ENCODE peak calls at places on chromosomes 12 and 14, in six cellular contexts. T, C, P, Y, S and K are unnamed samples.

GRCh38 chr12:122684297-122684696 is 18.9 kb downstream of the HCAR2 start:
- DNase-seq in T (no peak), C (no peak), P (no peak), Y (no peak), S (no peak), K (no peak)

GRCh38 chr12:63918788-63919300 is 74.3 kb downstream of the SRGAP1 start:
- DNase-seq in T (no peak), C (peak; percentile 90), P (no peak), Y (peak; percentile 96), S (no peak), K (peak; percentile 89)

GRCh38 chr12:66679441-66680069 is 679 bp upstream of the GRIP1 start:
- DNase-seq in T (no peak), C (no peak), P (no peak), Y (no peak), S (no peak), K (no peak)

GRCh38 chr14:99273025-99273723 is 1.2 kb upstream of the BCL11B start:
- DNase-seq in T (peak; percentile 87), C (no peak), P (no peak), Y (peak; percentile 17), S (no peak), K (no peak)

GRCh38 chr12:109650808-109651207 is 62.8 kb upstream of the FAM222A start:
- DNase-seq in T (no peak), C (no peak), P (no peak), Y (no peak), S (no peak), K (no peak)

GRCh38 chr12:3752096-3752709 is 706 bp downstream of the CRACR2A start:
- DNase-seq in T (peak; percentile 73), C (peak; percentile 52), P (peak; percentile 29), Y (peak; percentile 11), S (peak; percentile 66), K (peak; percentile 74)

GRCh38 chr14:42140831-42141279 is 534.2 kb downstream of the LRFN5 start:
- DNase-seq in T (no peak), C (peak; percentile 44), P (no peak), Y (peak; percentile 73), S (no peak), K (peak; percentile 13)

GRCh38 chr12:118164798-118165486 is 29.0 kb downstream of the PEBP1 start:
- DNase-seq in T (no peak), C (peak; percentile 24), P (peak; percentile 29), Y (no peak), S (no peak), K (peak; percentile 69)

GRCh38 chr12:12823308-12823707 is 10.2 kb downstream of the DDX47 start:
- DNase-seq in T (no peak), C (peak; percentile 72), P (no peak), Y (peak; percentile 96), S (no peak), K (peak; percentile 83)

GRCh38 chr14:98952595-98953325 is 319.2 kb downstream of the BCL11B start:
- DNase-seq in T (no peak), C (peak; percentile 74), P (no peak), Y (peak; percentile 86), S (no peak), K (peak; percentile 1)

GRCh38 chr14:68873379-68873778 is 80.5 kb upstream of the ZFP36L1 start:
- DNase-seq in T (no peak), C (no peak), P (no peak), Y (no peak), S (no peak), K (no peak)

GRCh38 chr14:99803106-99803437 is 9.9 kb downstream of the EML1 start:
- DNase-seq in T (no peak), C (no peak), P (no peak), Y (no peak), S (no peak), K (no peak)

GRCh38 chr12:56278905-56279304 is 12.2 kb downstream of the COQ10A start:
- DNase-seq in T (no peak), C (no peak), P (no peak), Y (no peak), S (no peak), K (no peak)

GRCh38 chr12:121008347-121009098 is 7.8 kb downstream of the C12orf43 start:
- DNase-seq in T (no peak), C (no peak), P (no peak), Y (no peak), S (no peak), K (no peak)

GRCh38 chr14:50658203-50658602 is 9.9 kb downstream of the SAV1 start:
- DNase-seq in T (no peak), C (peak; percentile 69), P (no peak), Y (peak; percentile 65), S (no peak), K (peak; percentile 85)

GRCh38 chr14:73712540-73713141 is 1.5 kb downstream of the PNMA1 start:
- DNase-seq in T (peak; percentile 25), C (no peak), P (no peak), Y (peak; percentile 36), S (no peak), K (peak; percentile 38)

GRCh38 chr14:31944256-31945073 is 132.6 kb upstream of the ARHGAP5 start:
- DNase-seq in T (peak; percentile 90), C (no peak), P (no peak), Y (no peak), S (no peak), K (no peak)

GRCh38 chr12:7190268-7191055 is 976 bp downstream of the PEX5 start:
- DNase-seq in T (peak; percentile 30), C (peak; percentile 20), P (peak; percentile 38), Y (peak; percentile 20), S (no peak), K (no peak)

GRCh38 chr12:110312581-110313360 is 31.7 kb downstream of the ATP2A2 start:
- DNase-seq in T (no peak), C (peak; percentile 74), P (no peak), Y (peak; percentile 78), S (peak; percentile 43), K (peak; percentile 82)

GRCh38 chr12:130031571-130032189 is 127.9 kb upstream of the TMEM132D start:
- DNase-seq in T (peak; percentile 53), C (peak; percentile 6), P (peak; percentile 68), Y (no peak), S (peak; percentile 34), K (peak; percentile 31)

GRCh38 chr12:125549836-125550235 is 484.6 kb downstream of the AACS start:
- DNase-seq in T (no peak), C (no peak), P (no peak), Y (no peak), S (no peak), K (no peak)
- TF ChIP-seq CTCF in T (no peak), C (peak; percentile 16), P (no peak), Y (peak; percentile 47), S (peak; percentile 19), K (peak; percentile 41)

GRCh38 chr14:75184039-75184438 is 7.6 kb upstream of the TMED10 start:
- DNase-seq in T (peak; percentile 53), C (no peak), P (no peak), Y (no peak), S (no peak), K (no peak)
- H3K4me3 ChIP-seq in T (no peak overlapping the region), C (no peak overlapping the region), P (no peak overlapping the region), Y (no peak overlapping the region), S (no peak overlapping the region), K (no peak overlapping the region)

GRCh38 chr14:28596336-28596735 is 170.3 kb upstream of the FOXG1 start:
- DNase-seq in T (no peak), C (no peak), P (no peak), Y (peak; percentile 66), S (no peak), K (peak; percentile 76)
- TF ChIP-seq CTCF in T (no peak), C (no peak), P (no peak), Y (peak; percentile 7), S (no peak), K (no peak)

DNA sequence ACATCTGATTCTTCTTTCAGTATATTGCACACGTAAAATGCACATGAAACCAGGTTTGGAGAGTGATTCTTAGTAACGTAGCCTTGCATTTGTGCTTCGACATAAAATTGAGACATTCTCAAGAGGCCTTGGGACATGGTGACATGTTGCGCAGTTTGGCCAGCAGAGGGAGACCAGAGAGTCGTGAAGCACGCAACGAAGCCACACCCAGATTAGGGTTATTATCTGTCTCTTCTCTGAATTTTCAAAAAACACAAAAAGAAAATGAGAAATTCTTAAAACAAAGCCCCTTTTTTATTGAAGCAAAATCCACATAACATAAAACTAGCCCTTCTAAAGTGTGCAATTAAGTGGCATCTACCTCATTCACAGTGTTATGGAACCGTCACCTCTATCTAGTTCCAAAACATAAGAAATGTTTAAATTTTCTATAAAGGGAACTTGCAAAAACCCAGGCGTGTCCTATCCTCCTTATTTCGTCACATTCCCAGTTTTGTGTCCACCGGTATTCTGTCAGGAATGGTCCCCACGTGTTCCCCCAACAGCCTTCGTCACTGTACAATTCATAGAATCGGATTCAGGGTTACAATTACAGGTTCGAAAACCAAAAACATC is 108.8 kb upstream of the ATF7IP start:
- DNase-seq in T (peak; percentile 72), C (peak; percentile 89), P (peak; percentile 67), Y (peak; percentile 78), S (peak; percentile 75), K (peak; percentile 94)
- H3K4me3 ChIP-seq in T (no peak overlapping the region), C (no peak overlapping the region), P (peak overlapping the region; percentile 28), Y (no peak overlapping the region), S (no peak overlapping the region), K (no peak overlapping the region)

DNA sequence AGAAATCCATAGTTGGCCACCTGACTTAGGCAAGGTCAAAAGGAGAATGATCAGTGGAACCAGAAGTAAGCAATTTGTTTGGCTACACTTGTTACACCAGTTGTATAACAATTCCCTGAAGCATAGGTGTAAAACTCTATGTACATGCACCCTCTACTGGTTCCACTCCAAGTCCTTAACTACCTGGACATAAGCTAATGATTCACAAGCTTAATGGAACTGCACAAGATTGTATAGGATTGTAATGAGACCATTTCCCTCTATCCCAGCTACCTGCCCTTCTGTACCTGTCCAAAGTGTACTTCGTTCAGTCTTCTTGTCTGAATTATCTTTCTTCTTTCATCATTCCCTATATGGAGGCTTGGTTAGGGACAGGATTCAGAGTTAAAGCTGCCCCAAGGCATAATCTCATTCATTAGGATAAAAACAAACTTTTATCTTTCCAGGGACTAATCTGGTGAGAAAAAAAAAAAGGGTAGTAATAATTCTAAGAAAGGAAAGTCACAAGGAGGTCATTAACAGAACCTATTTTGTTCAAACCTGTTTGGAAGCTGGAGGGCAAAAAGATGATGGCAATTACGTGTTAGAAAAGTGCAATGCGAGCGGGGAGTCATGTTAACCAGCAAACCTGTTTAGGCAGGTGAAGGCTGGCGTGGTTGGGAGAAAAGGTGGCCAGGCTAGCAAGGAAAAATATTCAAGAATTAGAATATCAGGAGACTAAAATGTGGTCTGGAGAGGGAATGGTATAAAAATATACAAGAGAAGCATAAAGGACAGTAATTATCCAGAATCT is 2.8 kb upstream of the TMEM52B start:
- DNase-seq in T (peak; percentile 22), C (no peak), P (no peak), Y (no peak), S (no peak), K (no peak)
- TF ChIP-seq CTCF in T (peak; percentile 12), C (no peak), P (no peak), Y (no peak), S (no peak), K (no peak)